ENCODE peak calls at places on chromosome 10, in seven cellular contexts. N is fibroblast of the aortic adventitia, D is A549, T is MCF 10A, Y is HFF-Myc, I is PC-3, Q is K562. F is an unnamed sample.

GRCh38 chr10:73590881-73591577 is at the start of gene USP54:
- DNase-seq in N (peak), D (peak), T (peak), Y (no peak), I (peak), Q (peak), F (peak)

GRCh38 chr10:110644598-110645462 is 694 bp downstream of the RBM20 start:
- DNase-seq in N (no peak), D (no peak), T (no peak), Y (no peak), I (no peak), Q (no peak), F (no peak)

GRCh38 chr10:29811751-29812427 is 177.1 kb upstream of the SVIL start:
- DNase-seq in N (peak), D (peak), T (peak), Y (peak), I (peak), Q (no peak), F (peak)

GRCh38 chr10:109886788-109887155 is 36.5 kb downstream of the XPNPEP1 start:
- DNase-seq in N (peak), D (no peak), T (no peak), Y (no peak), I (no peak), Q (no peak), F (peak)

GRCh38 chr10:119655566-119656001 is 4.4 kb downstream of the BAG3 start:
- DNase-seq in N (peak), D (peak), T (peak), Y (no peak), I (peak), Q (peak), F (peak)

GRCh38 chr10:108496131-108496530 is 1331.6 kb upstream of the SORCS1 start:
- DNase-seq in N (no peak), D (no peak), T (no peak), Y (no peak), I (peak), Q (no peak), F (no peak)

GRCh38 chr10:133258066-133258817 is 18.4 kb downstream of the ADAM8 start:
- DNase-seq in N (no peak), D (no peak), T (peak), Y (no peak), I (peak), Q (no peak), F (no peak)

GRCh38 chr10:58661336-58661735 is 148.7 kb downstream of the BICC1 start:
- DNase-seq in N (peak), D (no peak), T (peak), Y (no peak), I (peak), Q (no peak), F (peak)

GRCh38 chr10:127151541-127151940 is 44.9 kb downstream of the INSYN2A start:
- DNase-seq in N (no peak), D (peak), T (peak), Y (no peak), I (peak), Q (no peak), F (peak)

GRCh38 chr10:96370575-96371157 is 11.9 kb upstream of the OPALIN start:
- DNase-seq in N (peak), D (peak), T (peak), Y (no peak), I (peak), Q (peak), F (peak)

GRCh38 chr10:80199828-80200227 is 5.5 kb downstream of the ANXA11 start:
- DNase-seq in N (peak), D (peak), T (no peak), Y (no peak), I (no peak), Q (no peak), F (peak)

GRCh38 chr10:31765546-31765945 is 163.1 kb downstream of the ARHGAP12 start:
- DNase-seq in N (peak), D (no peak), T (no peak), Y (no peak), I (no peak), Q (no peak), F (no peak)

GRCh38 chr10:97543025-97543546 is 29.5 kb upstream of the ANKRD2 start:
- DNase-seq in N (peak), D (peak), T (peak), Y (peak), I (peak), Q (peak), F (peak)

GRCh38 chr10:3625959-3626751 is 158.9 kb downstream of the KLF6 start:
- DNase-seq in N (peak), D (no peak), T (peak), Y (no peak), I (peak), Q (no peak), F (peak)

GRCh38 chr10:71074176-71074755 is 138.1 kb upstream of the UNC5B start:
- DNase-seq in N (no peak), D (no peak), T (no peak), Y (no peak), I (peak), Q (peak), F (no peak)

GRCh38 chr10:79932307-79932706 is 16.6 kb downstream of the SFTPD start:
- DNase-seq in N (no peak), D (no peak), T (no peak), Y (no peak), I (peak), Q (no peak), F (no peak)

GRCh38 chr10:35335718-35336083 is 608 bp upstream of the CCNY start:
- DNase-seq in N (no peak), D (peak), T (no peak), Y (no peak), I (peak), Q (no peak), F (no peak)

GRCh38 chr10:48580236-48580635 is 24.6 kb downstream of the ARHGAP22 start:
- DNase-seq in N (no peak), D (no peak), T (no peak), Y (no peak), I (no peak), Q (no peak), F (no peak)

GRCh38 chr10:86287966-86288579 is 78.5 kb downstream of the GRID1 start:
- DNase-seq in N (no peak), D (no peak), T (no peak), Y (no peak), I (no peak), Q (no peak), F (no peak)

GRCh38 chr10:1601371-1601906 is 135.9 kb downstream of the ADARB2 start:
- DNase-seq in N (no peak), D (no peak), T (peak), Y (no peak), I (no peak), Q (no peak), F (no peak)

GRCh38 chr10:79049931-79050895 is 18.6 kb upstream of the ZMIZ1 start:
- DNase-seq in N (peak), D (no peak), T (no peak), Y (no peak), I (peak), Q (no peak), F (no peak)

GRCh38 chr10:94178475-94179251 is 184.1 kb downstream of the NOC3L start:
- DNase-seq in N (peak), D (no peak), T (no peak), Y (no peak), I (no peak), Q (no peak), F (no peak)

DNA sequence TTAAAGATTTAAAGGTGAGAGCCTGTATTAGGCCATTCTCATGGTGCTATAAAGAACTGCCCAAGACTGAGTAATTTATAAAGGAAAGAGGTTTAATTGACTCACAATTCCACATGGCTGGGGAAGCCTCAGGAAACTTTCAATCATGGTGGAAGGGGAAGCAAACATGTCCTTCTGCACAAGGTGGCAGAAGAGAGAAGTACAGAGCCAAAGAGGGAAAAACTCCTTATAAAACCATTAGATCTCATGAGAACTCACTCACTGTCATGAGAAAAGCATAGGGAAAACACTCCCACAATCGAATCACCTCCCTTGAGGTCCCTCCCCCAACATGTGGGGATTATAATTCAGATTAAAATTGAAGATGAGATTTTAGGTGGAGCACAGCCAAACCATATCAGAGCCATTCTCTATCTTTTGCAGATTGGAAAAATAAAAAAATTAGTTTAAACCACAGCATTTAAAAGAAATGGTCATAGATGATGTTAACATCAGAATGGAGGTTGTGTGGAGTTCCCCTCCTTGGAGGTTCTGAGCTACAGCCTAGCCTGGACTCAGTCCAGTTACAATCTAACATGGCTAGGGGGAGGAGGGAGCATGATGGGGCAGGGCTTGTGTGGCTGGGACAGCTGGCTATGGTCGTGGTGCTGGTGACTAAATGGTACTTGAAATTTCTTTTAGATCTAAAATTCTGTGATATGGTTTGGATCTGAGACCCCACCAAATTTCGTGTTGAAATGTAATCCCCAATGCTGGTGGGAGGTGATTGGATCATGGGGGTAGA is 33.1 kb downstream of the GSTO2 start:
- DNase-seq in N (no peak), D (no peak), T (no peak), Y (no peak), I (no peak), Q (no peak), F (no peak)
- TF ChIP-seq CTCF in N (peak), D (no peak), T (no peak), Y (no peak), I (no peak), Q (no peak), F (peak)

DNA sequence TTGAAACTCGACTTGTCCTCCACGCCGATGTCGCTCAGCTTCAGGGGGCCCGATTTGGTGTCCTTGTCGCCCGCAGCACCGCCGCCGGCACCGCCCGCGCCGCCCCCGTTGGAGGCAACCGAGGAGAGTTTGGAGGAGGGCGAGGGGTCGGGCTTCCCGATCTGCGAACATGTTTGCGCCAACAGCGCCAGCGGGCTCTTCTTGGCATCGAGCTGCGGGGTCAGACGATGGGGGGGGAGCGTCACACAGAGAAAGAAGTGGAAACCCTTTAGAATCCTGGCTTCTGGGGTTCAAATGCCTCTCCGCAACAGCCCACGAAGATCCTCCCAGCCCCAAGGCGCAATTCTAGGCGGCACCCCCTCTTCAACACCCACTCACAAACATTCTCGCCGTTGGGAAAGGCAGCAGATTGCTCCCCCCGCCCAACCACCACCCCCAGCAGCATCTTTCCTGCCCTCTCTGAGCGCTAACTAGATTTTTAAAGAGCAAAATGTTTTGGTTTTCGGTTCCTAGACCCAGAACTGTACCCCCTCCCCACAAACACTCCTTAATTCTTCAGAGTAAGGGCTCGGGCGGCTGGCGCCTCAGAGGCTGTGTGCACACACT is 1.3 kb downstream of the ZNF503 start:
- DNase-seq in N (peak), D (no peak), T (peak), Y (no peak), I (no peak), Q (no peak), F (no peak)
- TF ChIP-seq CTCF in N (no peak), D (no peak), T (no peak), Y (no peak), I (peak), Q (no peak), F (no peak)

GRCh38 chr10:101897633-101898032 is 54.0 kb upstream of the KCNIP2 start:
- DNase-seq in N (peak), D (no peak), T (peak), Y (no peak), I (peak), Q (no peak), F (peak)
- TF ChIP-seq CTCF in N (no peak), D (no peak), T (no peak), Y (no peak), I (no peak), Q (no peak), F (no peak)

GRCh38 chr10:27794157-27794556 is 48.5 kb upstream of the MKX start:
- DNase-seq in N (no peak), D (peak), T (peak), Y (no peak), I (no peak), Q (no peak), F (no peak)
- TF ChIP-seq CTCF in N (peak), D (peak), T (peak), Y (peak), I (peak), Q (no peak), F (no peak)

GRCh38 chr10:120824864-120825263 is 26.3 kb upstream of the WDR11 start:
- DNase-seq in N (no peak), D (peak), T (peak), Y (peak), I (peak), Q (peak), F (peak)
- TF ChIP-seq CTCF in N (peak), D (peak), T (peak), Y (peak), I (peak), Q (peak), F (peak)

GRCh38 chr10:43998021-43998809 is 349.5 kb upstream of the ZNF32 start:
- DNase-seq in N (peak), D (no peak), T (no peak), Y (peak), I (no peak), Q (no peak), F (peak)
- TF ChIP-seq CTCF in N (no peak), D (no peak), T (no peak), Y (no peak), I (no peak), Q (no peak), F (no peak)

GRCh38 chr10:5089869-5090268 is 4.3 kb upstream of the AKR1C3 start:
- DNase-seq in N (no peak), D (peak), T (peak), Y (no peak), I (peak), Q (no peak), F (peak)
- TF ChIP-seq CTCF in N (peak), D (no peak), T (peak), Y (peak), I (peak), Q (peak), F (peak)

DNA sequence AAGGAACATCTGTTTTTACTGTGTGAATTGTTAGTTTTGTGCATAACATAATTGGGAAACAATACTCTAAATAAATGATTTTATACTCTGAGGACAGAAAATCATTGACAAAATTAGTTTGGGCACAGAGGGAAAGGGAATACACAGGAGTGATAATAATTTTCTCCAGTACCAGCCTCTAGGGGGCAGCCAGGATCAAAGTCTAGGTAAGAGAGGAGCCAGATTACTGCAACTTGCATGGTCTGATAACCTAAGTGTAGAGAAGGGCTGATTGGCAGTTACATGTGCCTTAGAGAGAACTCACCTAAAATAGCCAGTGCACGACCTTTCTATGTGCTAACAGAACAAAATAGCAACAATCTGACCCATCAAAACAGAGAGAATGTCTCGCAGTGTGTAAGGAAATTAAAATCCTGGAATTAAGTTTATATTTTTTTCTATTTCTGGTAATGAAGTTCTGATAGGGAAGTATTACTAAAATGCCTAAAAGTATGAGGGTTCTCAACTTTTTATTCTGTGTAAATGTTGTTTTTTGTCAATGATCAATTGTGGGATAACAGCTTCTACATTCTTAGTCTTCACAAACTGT is 66.3 kb downstream of the EXOC6 start:
- DNase-seq in N (peak), D (peak), T (peak), Y (no peak), I (peak), Q (peak), F (peak)
- TF ChIP-seq CTCF in N (peak), D (peak), T (peak), Y (peak), I (peak), Q (peak), F (peak)

GRCh38 chr10:76055466-76055865 is 624.0 kb downstream of the LRMDA start:
- DNase-seq in N (no peak), D (no peak), T (no peak), Y (no peak), I (no peak), Q (no peak), F (no peak)

GRCh38 chr10:76049581-76050290 is 618.3 kb downstream of the LRMDA start:
- DNase-seq in N (no peak), D (no peak), T (no peak), Y (no peak), I (peak), Q (no peak), F (no peak)

GRCh38 chr10:76052798-76053473 is 621.5 kb downstream of the LRMDA start:
- DNase-seq in N (no peak), D (no peak), T (no peak), Y (no peak), I (no peak), Q (no peak), F (no peak)

GRCh38 chr10:76050291-76050625 is 618.8 kb downstream of the LRMDA start:
- DNase-seq in N (no peak), D (no peak), T (no peak), Y (no peak), I (peak), Q (no peak), F (no peak)

DNA sequence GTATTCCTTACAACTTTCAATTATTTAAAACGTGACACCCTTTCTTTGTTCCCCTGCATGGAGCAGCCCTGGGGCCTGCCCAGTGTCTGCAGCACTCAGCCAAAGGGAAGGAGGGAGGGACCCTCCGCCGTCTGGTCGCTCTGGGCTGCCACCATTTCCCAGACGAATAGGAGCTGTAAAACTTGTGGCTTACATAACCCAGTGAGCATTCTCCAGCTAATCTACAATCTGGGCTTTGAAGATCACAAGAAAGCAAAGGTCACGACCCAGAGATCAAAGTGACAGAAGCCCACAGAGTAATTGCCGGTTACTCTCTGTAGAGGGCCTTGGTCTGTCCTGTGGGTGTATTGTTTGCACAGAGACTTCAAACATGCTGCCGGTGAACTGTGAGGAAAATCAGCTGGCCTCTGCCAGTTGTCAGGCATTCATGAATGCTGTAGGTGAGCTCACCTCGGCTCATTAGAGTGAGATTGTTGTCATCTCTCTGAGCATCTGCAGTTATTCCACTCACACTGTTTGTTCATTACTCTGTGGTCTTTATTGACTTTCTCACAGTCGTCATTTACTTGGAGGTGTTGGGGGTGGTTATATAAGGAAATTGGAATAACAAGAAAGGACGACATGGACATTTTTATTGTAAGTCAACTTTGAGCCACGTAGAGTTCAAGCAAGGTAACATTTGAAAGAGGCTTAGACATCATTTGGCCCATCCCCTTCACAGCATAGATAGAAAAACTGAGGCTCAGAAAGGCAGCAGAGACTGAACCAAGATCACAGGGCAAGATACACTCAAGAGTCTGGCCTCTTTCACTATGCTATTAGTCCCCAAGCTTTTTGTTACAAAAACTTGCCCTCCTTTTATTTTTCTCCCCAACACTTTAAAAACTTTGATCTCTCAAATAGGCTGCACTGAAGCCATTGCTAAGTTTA is 619.8 kb downstream of the LRMDA start:
- DNase-seq in N (no peak), D (no peak), T (no peak), Y (no peak), I (no peak), Q (no peak), F (no peak)
- TF ChIP-seq CTCF in N (no peak), D (no peak), T (no peak), Y (no peak), I (no peak), Q (no peak), F (no peak)

F was measured in astrocyte of the spinal cord.